ENCODE peak calls at places on chromosomes 13 and 19, in ten cellular contexts. One of them, this sample, is unnamed.

GRCh38 chr19:39448271-39448670 is 2.9 kb downstream of the SUPT5H start:
- DNase-seq in HFFc6: peak; percentile 57
- DNase-seq in Peyer's patch: no peak
- DNase-seq in foreskin fibroblast: peak; percentile 51
- DNase-seq in uterus: no peak
- DNase-seq in esophagus squamous epithelium: no peak
- DNase-seq in colonic mucosa: no peak
- DNase-seq in AG10803: peak; percentile 49
- DNase-seq in progenitor cell of endocrine pancreas: no peak
- DNase-seq in thoracic aorta: no peak
- DNase-seq in this sample: no peak

GRCh38 chr19:14114854-14115253 is 2.7 kb downstream of the PRKACA start:
- DNase-seq in colonic mucosa: peak; percentile 60
- DNase-seq in foreskin fibroblast: peak; percentile 57
- DNase-seq in progenitor cell of endocrine pancreas: no peak
- DNase-seq in uterus: no peak
- DNase-seq in Peyer's patch: peak; percentile 69
- DNase-seq in AG10803: no peak
- DNase-seq in HFFc6: no peak
- DNase-seq in esophagus squamous epithelium: no peak
- DNase-seq in thoracic aorta: no peak
- DNase-seq in this sample: no peak

GRCh38 chr13:93151277-93151676 is 75.3 kb upstream of the GPC6 start:
- DNase-seq in uterus: no peak
- DNase-seq in progenitor cell of endocrine pancreas: no peak
- DNase-seq in Peyer's patch: no peak
- DNase-seq in foreskin fibroblast: peak; percentile 80
- DNase-seq in thoracic aorta: no peak
- DNase-seq in AG10803: peak; percentile 82
- DNase-seq in colonic mucosa: no peak
- DNase-seq in esophagus squamous epithelium: no peak
- DNase-seq in HFFc6: no peak
- DNase-seq in this sample: no peak

GRCh38 chr13:23631676-23632622 is 61.7 kb downstream of the TNFRSF19 start:
- DNase-seq in progenitor cell of endocrine pancreas: no peak
- DNase-seq in uterus: no peak
- DNase-seq in Peyer's patch: no peak
- DNase-seq in esophagus squamous epithelium: no peak
- DNase-seq in thoracic aorta: no peak
- DNase-seq in colonic mucosa: no peak
- DNase-seq in foreskin fibroblast: no peak
- DNase-seq in HFFc6: no peak
- DNase-seq in AG10803: no peak
- DNase-seq in this sample: no peak

GRCh38 chr19:16462757-16463250 is 9.0 kb downstream of the EPS15L1 start:
- DNase-seq in colonic mucosa: no peak
- DNase-seq in esophagus squamous epithelium: no peak
- DNase-seq in Peyer's patch: no peak
- DNase-seq in thoracic aorta: no peak
- DNase-seq in uterus: no peak
- DNase-seq in AG10803: no peak
- DNase-seq in HFFc6: peak; percentile 10
- DNase-seq in foreskin fibroblast: peak; percentile 54
- DNase-seq in progenitor cell of endocrine pancreas: no peak
- DNase-seq in this sample: no peak

GRCh38 chr19:7852851-7853759 is 21.1 kb downstream of the PRR36 start:
- DNase-seq in esophagus squamous epithelium: no peak
- DNase-seq in HFFc6: no peak
- DNase-seq in progenitor cell of endocrine pancreas: peak; percentile 96
- DNase-seq in uterus: peak; percentile 49
- DNase-seq in colonic mucosa: peak; percentile 86
- DNase-seq in AG10803: peak; percentile 29
- DNase-seq in thoracic aorta: no peak
- DNase-seq in foreskin fibroblast: peak; percentile 78
- DNase-seq in Peyer's patch: peak; percentile 88
- DNase-seq in this sample: peak; percentile 46

GRCh38 chr13:46614582-46614981 is 61.6 kb downstream of the LRCH1 start:
- DNase-seq in Peyer's patch: no peak
- DNase-seq in progenitor cell of endocrine pancreas: no peak
- DNase-seq in colonic mucosa: no peak
- DNase-seq in AG10803: no peak
- DNase-seq in thoracic aorta: no peak
- DNase-seq in uterus: no peak
- DNase-seq in foreskin fibroblast: peak; percentile 40
- DNase-seq in esophagus squamous epithelium: no peak
- DNase-seq in HFFc6: no peak
- DNase-seq in this sample: no peak

GRCh38 chr19:45056831-45057230 is 18.0 kb downstream of the CLASRP start:
- DNase-seq in Peyer's patch: no peak
- DNase-seq in uterus: no peak
- DNase-seq in HFFc6: no peak
- DNase-seq in colonic mucosa: no peak
- DNase-seq in progenitor cell of endocrine pancreas: no peak
- DNase-seq in foreskin fibroblast: no peak
- DNase-seq in AG10803: no peak
- DNase-seq in thoracic aorta: no peak
- DNase-seq in esophagus squamous epithelium: no peak
- DNase-seq in this sample: no peak

GRCh38 chr13:113758651-113759524 is at the start of gene TMEM255B:
- DNase-seq in progenitor cell of endocrine pancreas: peak; percentile 63
- DNase-seq in thoracic aorta: peak; percentile 49
- DNase-seq in HFFc6: peak; percentile 35
- DNase-seq in foreskin fibroblast: peak; percentile 91
- DNase-seq in esophagus squamous epithelium: peak; percentile 32
- DNase-seq in uterus: peak; percentile 88
- DNase-seq in AG10803: peak; percentile 58
- DNase-seq in colonic mucosa: peak; percentile 92
- DNase-seq in Peyer's patch: peak; percentile 90
- DNase-seq in this sample: peak; percentile 54

GRCh38 chr19:46409146-46409545 is 4.2 kb downstream of the CCDC8 start:
- DNase-seq in Peyer's patch: no peak
- DNase-seq in HFFc6: no peak
- DNase-seq in uterus: no peak
- DNase-seq in AG10803: no peak
- DNase-seq in thoracic aorta: no peak
- DNase-seq in esophagus squamous epithelium: no peak
- DNase-seq in progenitor cell of endocrine pancreas: no peak
- DNase-seq in colonic mucosa: no peak
- DNase-seq in foreskin fibroblast: no peak
- DNase-seq in this sample: no peak

GRCh38 chr13:96968027-96968426 is 26.2 kb downstream of the OXGR1 start:
- DNase-seq in Peyer's patch: no peak
- DNase-seq in esophagus squamous epithelium: no peak
- DNase-seq in foreskin fibroblast: peak; percentile 4
- DNase-seq in uterus: no peak
- DNase-seq in colonic mucosa: no peak
- DNase-seq in progenitor cell of endocrine pancreas: no peak
- DNase-seq in HFFc6: no peak
- DNase-seq in AG10803: no peak
- DNase-seq in thoracic aorta: no peak
- DNase-seq in this sample: no peak

GRCh38 chr13:96963786-96964475 is 30.3 kb downstream of the OXGR1 start:
- DNase-seq in AG10803: no peak
- DNase-seq in progenitor cell of endocrine pancreas: no peak
- DNase-seq in HFFc6: no peak
- DNase-seq in uterus: no peak
- DNase-seq in foreskin fibroblast: no peak
- DNase-seq in thoracic aorta: no peak
- DNase-seq in esophagus squamous epithelium: no peak
- DNase-seq in Peyer's patch: no peak
- DNase-seq in colonic mucosa: no peak
- DNase-seq in this sample: no peak

GRCh38 chr13:96966415-96967102 is 27.7 kb downstream of the OXGR1 start:
- DNase-seq in thoracic aorta: no peak
- DNase-seq in esophagus squamous epithelium: no peak
- DNase-seq in Peyer's patch: no peak
- DNase-seq in progenitor cell of endocrine pancreas: no peak
- DNase-seq in HFFc6: no peak
- DNase-seq in uterus: no peak
- DNase-seq in foreskin fibroblast: no peak
- DNase-seq in AG10803: no peak
- DNase-seq in colonic mucosa: no peak
- DNase-seq in this sample: no peak

GRCh38 chr13:96967248-96967745 is 27.0 kb downstream of the OXGR1 start:
- DNase-seq in HFFc6: no peak
- DNase-seq in uterus: no peak
- DNase-seq in foreskin fibroblast: no peak
- DNase-seq in colonic mucosa: no peak
- DNase-seq in thoracic aorta: no peak
- DNase-seq in esophagus squamous epithelium: no peak
- DNase-seq in AG10803: no peak
- DNase-seq in Peyer's patch: no peak
- DNase-seq in progenitor cell of endocrine pancreas: no peak
- DNase-seq in this sample: no peak
- TF ChIP-seq CTCF in HFFc6: peak; percentile 71
- TF ChIP-seq CTCF in uterus: no peak
- TF ChIP-seq CTCF in foreskin fibroblast: no peak
- TF ChIP-seq CTCF in colonic mucosa: no peak
- TF ChIP-seq CTCF in thoracic aorta: no peak
- TF ChIP-seq CTCF in esophagus squamous epithelium: no peak
- TF ChIP-seq CTCF in AG10803: no peak
- TF ChIP-seq CTCF in Peyer's patch: no peak
- TF ChIP-seq CTCF in progenitor cell of endocrine pancreas: no peak
- TF ChIP-seq CTCF in this sample: no peak

GRCh38 chr19:41861098-41861768 is 1.2 kb downstream of the RPS19 start:
- DNase-seq in Peyer's patch: no peak
- DNase-seq in uterus: no peak
- DNase-seq in HFFc6: no peak
- DNase-seq in colonic mucosa: no peak
- DNase-seq in progenitor cell of endocrine pancreas: no peak
- DNase-seq in thoracic aorta: no peak
- DNase-seq in foreskin fibroblast: peak; percentile 22
- DNase-seq in esophagus squamous epithelium: no peak
- DNase-seq in AG10803: peak; percentile 12
- DNase-seq in this sample: no peak

GRCh38 chr19:41861846-41862245 is 1.8 kb downstream of the RPS19 start:
- DNase-seq in AG10803: no peak
- DNase-seq in esophagus squamous epithelium: no peak
- DNase-seq in HFFc6: no peak
- DNase-seq in uterus: no peak
- DNase-seq in progenitor cell of endocrine pancreas: no peak
- DNase-seq in colonic mucosa: no peak
- DNase-seq in Peyer's patch: no peak
- DNase-seq in thoracic aorta: no peak
- DNase-seq in foreskin fibroblast: no peak
- DNase-seq in this sample: no peak

GRCh38 chr19:41864374-41864773 is 4.3 kb downstream of the RPS19 start:
- DNase-seq in esophagus squamous epithelium: no peak
- DNase-seq in progenitor cell of endocrine pancreas: no peak
- DNase-seq in uterus: no peak
- DNase-seq in colonic mucosa: no peak
- DNase-seq in AG10803: no peak
- DNase-seq in Peyer's patch: no peak
- DNase-seq in foreskin fibroblast: no peak
- DNase-seq in thoracic aorta: no peak
- DNase-seq in HFFc6: no peak
- DNase-seq in this sample: no peak

GRCh38 chr19:41863209-41863931 is 3.3 kb downstream of the RPS19 start:
- DNase-seq in esophagus squamous epithelium: no peak
- DNase-seq in colonic mucosa: no peak
- DNase-seq in uterus: no peak
- DNase-seq in thoracic aorta: no peak
- DNase-seq in foreskin fibroblast: no peak
- DNase-seq in AG10803: no peak
- DNase-seq in progenitor cell of endocrine pancreas: no peak
- DNase-seq in HFFc6: no peak
- DNase-seq in Peyer's patch: no peak
- DNase-seq in this sample: no peak

DNA sequence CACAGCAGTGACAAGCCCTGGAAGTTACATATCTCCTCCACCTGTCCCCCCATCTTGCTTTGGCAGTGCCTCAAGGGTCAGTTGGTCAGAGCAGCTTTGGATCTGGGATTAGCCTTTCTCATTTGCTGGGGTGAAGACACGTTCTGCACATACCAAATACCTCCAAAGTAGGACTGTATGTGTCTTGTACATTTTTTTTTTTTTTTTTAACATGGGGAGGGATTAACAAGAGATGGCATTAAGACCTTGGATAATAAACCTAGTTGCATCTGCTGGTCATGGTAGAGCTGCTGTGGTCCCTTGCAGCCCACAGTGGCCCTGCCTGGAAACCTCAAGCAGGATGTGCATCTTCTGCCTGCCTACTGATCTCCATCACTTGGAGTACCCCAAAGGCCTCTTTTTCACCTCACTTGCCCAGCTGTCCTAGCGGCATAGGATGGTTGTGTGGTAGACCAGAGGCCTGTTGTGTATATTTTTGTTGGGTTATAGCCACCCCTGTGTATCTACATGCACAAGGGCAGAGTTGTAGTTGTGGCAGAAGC is 2.5 kb downstream of the RPS19 start:
- DNase-seq in HFFc6: no peak
- DNase-seq in colonic mucosa: no peak
- DNase-seq in progenitor cell of endocrine pancreas: no peak
- DNase-seq in esophagus squamous epithelium: no peak
- DNase-seq in AG10803: no peak
- DNase-seq in foreskin fibroblast: no peak
- DNase-seq in Peyer's patch: no peak
- DNase-seq in uterus: no peak
- DNase-seq in thoracic aorta: no peak
- DNase-seq in this sample: no peak
- TF ChIP-seq CTCF in HFFc6: no peak
- TF ChIP-seq CTCF in colonic mucosa: no peak
- TF ChIP-seq CTCF in progenitor cell of endocrine pancreas: no peak
- TF ChIP-seq CTCF in esophagus squamous epithelium: no peak
- TF ChIP-seq CTCF in AG10803: no peak
- TF ChIP-seq CTCF in foreskin fibroblast: no peak
- TF ChIP-seq CTCF in Peyer's patch: no peak
- TF ChIP-seq CTCF in uterus: no peak
- TF ChIP-seq CTCF in thoracic aorta: no peak
- TF ChIP-seq CTCF in this sample: no peak

GRCh38 chr13:99870541-99870940 is 101.0 kb downstream of the ZIC5 start:
- DNase-seq in AG10803: no peak
- DNase-seq in foreskin fibroblast: no peak
- DNase-seq in esophagus squamous epithelium: no peak
- DNase-seq in colonic mucosa: no peak
- DNase-seq in HFFc6: no peak
- DNase-seq in thoracic aorta: no peak
- DNase-seq in uterus: no peak
- DNase-seq in progenitor cell of endocrine pancreas: no peak
- DNase-seq in Peyer's patch: no peak
- DNase-seq in this sample: no peak
- TF ChIP-seq CTCF in AG10803: no peak
- TF ChIP-seq CTCF in foreskin fibroblast: no peak
- TF ChIP-seq CTCF in esophagus squamous epithelium: no peak
- TF ChIP-seq CTCF in colonic mucosa: no peak
- TF ChIP-seq CTCF in HFFc6: no peak
- TF ChIP-seq CTCF in thoracic aorta: no peak
- TF ChIP-seq CTCF in uterus: no peak
- TF ChIP-seq CTCF in progenitor cell of endocrine pancreas: no peak
- TF ChIP-seq CTCF in Peyer's patch: no peak
- TF ChIP-seq CTCF in this sample: no peak

DNA sequence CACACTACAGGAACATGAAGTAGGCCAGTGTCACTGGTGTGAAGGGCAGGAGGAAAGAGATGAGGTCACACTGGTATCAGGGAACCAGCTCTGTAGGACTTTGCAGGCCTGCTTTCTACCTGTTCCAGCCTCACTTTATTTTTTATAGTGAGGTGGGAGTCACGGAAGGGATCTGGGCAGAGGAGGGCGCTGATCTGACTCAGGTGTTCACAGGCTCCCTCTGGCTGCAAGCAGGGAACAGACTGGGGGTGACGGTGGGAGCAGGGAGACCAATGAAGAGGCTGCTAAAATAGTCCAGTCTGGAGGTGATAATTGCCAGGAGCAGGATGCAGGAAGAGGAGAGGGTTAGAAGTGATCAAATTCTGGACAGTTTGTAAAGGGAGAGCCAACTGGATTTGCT is 2.8 kb downstream of the THAP8 start:
- DNase-seq in foreskin fibroblast: no peak
- DNase-seq in HFFc6: no peak
- DNase-seq in thoracic aorta: no peak
- DNase-seq in AG10803: no peak
- DNase-seq in Peyer's patch: no peak
- DNase-seq in progenitor cell of endocrine pancreas: no peak
- DNase-seq in uterus: no peak
- DNase-seq in colonic mucosa: no peak
- DNase-seq in esophagus squamous epithelium: no peak
- DNase-seq in this sample: no peak
- TF ChIP-seq CTCF in foreskin fibroblast: peak; percentile 24
- TF ChIP-seq CTCF in HFFc6: peak; percentile 42
- TF ChIP-seq CTCF in thoracic aorta: no peak
- TF ChIP-seq CTCF in AG10803: peak; percentile 15
- TF ChIP-seq CTCF in Peyer's patch: no peak
- TF ChIP-seq CTCF in progenitor cell of endocrine pancreas: peak; percentile 37
- TF ChIP-seq CTCF in uterus: no peak
- TF ChIP-seq CTCF in colonic mucosa: no peak
- TF ChIP-seq CTCF in esophagus squamous epithelium: no peak
- TF ChIP-seq CTCF in this sample: no peak

This sample was measured in omental fat pad.